ENCODE peak calls at places on chromosomes 5 and 9, in ten cellular contexts. W is substantia nigra; E is NCI-H774; U is renal cortical epithelial cell; V is activated CD8-positive, alpha-beta T cell treated with anti-CD3 and anti-CD28 coated beads for 36 hours; X is T follicular helper cell; H is progenitor cell of endocrine pancreas; K is CD4-positive, CD25-positive, alpha-beta regulatory T cell; T is iPS-NIHi11; P is activated CD4-positive, CD25-positive, alpha-beta regulatory T cell. S is an unnamed sample.

GRCh38 chr9:108837530-108837929 is 18.3 kb downstream of the ACTL7B start:
- DNase-seq in V (no peak), W (no peak), E (no peak), H (no peak), U (no peak), P (no peak), T (no peak), K (no peak), X (no peak), S (no peak)

GRCh38 chr5:119411935-119412623 is 40.2 kb upstream of the HSD17B4 start:
- DNase-seq in X (peak; percentile 49), P (peak; percentile 8), E (peak; percentile 67), K (peak; percentile 52), T (peak; percentile 70), U (peak; percentile 78), H (peak; percentile 24), V (peak; percentile 66), W (no peak), S (peak; percentile 54)

GRCh38 chr9:114606597-114607207 is 4.4 kb upstream of the TMEM268 start:
- DNase-seq in W (no peak), E (no peak), K (no peak), T (no peak), H (no peak), U (peak; percentile 87), P (no peak), V (no peak), X (no peak), S (no peak)

GRCh38 chr9:82332018-82332773 is 343.6 kb downstream of the SPATA31D1 start:
- DNase-seq in T (no peak), W (no peak), H (no peak), U (peak; percentile 94), V (no peak), E (peak; percentile 18), X (no peak), K (no peak), P (no peak), S (no peak)

GRCh38 chr9:89060790-89061189 is 69.5 kb downstream of the S1PR3 start:
- DNase-seq in U (no peak), W (no peak), K (no peak), T (no peak), P (no peak), V (no peak), E (no peak), H (no peak), X (no peak), S (no peak)

GRCh38 chr9:97052735-97053134 is 13.8 kb upstream of the CTSV start:
- DNase-seq in H (no peak), K (no peak), P (no peak), V (no peak), W (no peak), X (no peak), U (no peak), E (no peak), T (no peak), S (no peak)

GRCh38 chr9:34158362-34158869 is 20.4 kb upstream of the UBAP1 start:
- DNase-seq in V (no peak), E (peak; percentile 48), H (no peak), W (no peak), T (no peak), U (peak; percentile 86), K (no peak), P (no peak), X (no peak), S (no peak)

GRCh38 chr9:35110327-35110758 is 5.3 kb downstream of the ATOSB start:
- DNase-seq in E (no peak), K (no peak), T (no peak), X (no peak), H (no peak), V (peak; percentile 9), P (no peak), U (peak; percentile 86), W (peak; percentile 33), S (no peak)

GRCh38 chr9:20621553-20622329 is 558 bp downstream of the MLLT3 start:
- DNase-seq in E (peak; percentile 76), K (peak; percentile 65), H (peak; percentile 40), U (no peak), P (peak; percentile 46), T (peak; percentile 60), V (peak; percentile 79), W (peak; percentile 51), X (peak; percentile 72), S (peak; percentile 70)

GRCh38 chr9:13324988-13325387 is 45.5 kb upstream of the MPDZ start:
- DNase-seq in V (no peak), U (peak; percentile 16), T (no peak), X (no peak), H (no peak), K (no peak), E (no peak), W (no peak), P (no peak), S (no peak)

GRCh38 chr5:126126574-126126973 is 296.6 kb upstream of the GRAMD2B start:
- DNase-seq in T (no peak), P (no peak), X (no peak), E (no peak), U (no peak), W (no peak), V (no peak), K (no peak), H (no peak), S (no peak)

GRCh38 chr9:37262410-37262809 is 142.0 kb downstream of the ZCCHC7 start:
- DNase-seq in K (no peak), X (no peak), H (no peak), W (no peak), V (no peak), P (no peak), U (peak; percentile 13), T (peak; percentile 11), E (no peak), S (peak; percentile 12)

GRCh38 chr5:146647656-146648199 is 131.7 kb upstream of the GPR151 start:
- DNase-seq in K (no peak), E (no peak), U (peak; percentile 12), P (no peak), V (no peak), X (no peak), T (no peak), H (no peak), W (no peak), S (no peak)

GRCh38 chr5:79236364-79236969 is 536 bp downstream of the JMY start:
- DNase-seq in T (peak; percentile 72), P (no peak), K (peak; percentile 15), V (peak; percentile 37), H (peak; percentile 43), U (no peak), E (no peak), W (no peak), X (no peak), S (peak; percentile 45)

GRCh38 chr9:111728617-111729366 is 65.9 kb downstream of the SHOC1 start:
- DNase-seq in T (no peak), X (no peak), E (no peak), P (no peak), W (no peak), V (no peak), H (no peak), U (peak; percentile 95), K (no peak), S (no peak)

GRCh38 chr5:135011355-135012032 is 22.5 kb downstream of the PITX1 start:
- DNase-seq in V (no peak), E (no peak), K (no peak), H (no peak), T (no peak), W (no peak), U (no peak), P (no peak), X (no peak), S (no peak)

GRCh38 chr9:75467141-75467540 is 378.8 kb downstream of the OSTF1 start:
- DNase-seq in K (no peak), P (no peak), T (no peak), W (no peak), U (no peak), X (no peak), E (no peak), H (no peak), V (no peak), S (no peak)

GRCh38 chr9:91789941-91790340 is 160.1 kb downstream of the ROR2 start:
- DNase-seq in K (no peak), W (no peak), T (no peak), H (no peak), P (no peak), V (no peak), X (no peak), U (no peak), E (no peak), S (no peak)

GRCh38 chr9:37969130-37969529 is 65.2 kb upstream of the SLC25A51 start:
- DNase-seq in T (no peak), P (no peak), E (no peak), H (no peak), X (no peak), V (no peak), K (no peak), U (peak; percentile 68), W (no peak), S (no peak)

GRCh38 chr5:100517301-100517974 is 17.7 kb upstream of the FAM174A start:
- DNase-seq in P (no peak), H (no peak), E (peak; percentile 96), W (no peak), V (no peak), T (peak; percentile 33), U (no peak), K (no peak), X (no peak), S (peak; percentile 97)